ENCODE peak calls at places on chromosome X, in four cellular contexts. One of them, this sample, is unnamed.

GRCh38 chrX:151830911-151831310 is 81.8 kb upstream of the MAGEA4 start:
- DNase-seq in fibroblast of pulmonary artery: peak
- DNase-seq in SW 1271: no peak
- DNase-seq in right cardiac atrium: no peak
- DNase-seq in this sample: peak

GRCh38 chrX:80388206-80388605 is 32.0 kb upstream of the TENT5D start:
- DNase-seq in SW 1271: no peak
- DNase-seq in right cardiac atrium: no peak
- DNase-seq in fibroblast of pulmonary artery: no peak
- DNase-seq in this sample: peak

GRCh38 chrX:153769158-153769864 is 5.3 kb downstream of the PLXNB3 start:
- DNase-seq in fibroblast of pulmonary artery: no peak
- DNase-seq in right cardiac atrium: peak
- DNase-seq in SW 1271: no peak
- DNase-seq in this sample: no peak

GRCh38 chrX:38768079-38768478 is 33.2 kb upstream of the MID1IP1 start:
- DNase-seq in SW 1271: no peak
- DNase-seq in right cardiac atrium: no peak
- DNase-seq in fibroblast of pulmonary artery: peak
- DNase-seq in this sample: peak

GRCh38 chrX:25519258-25519657 is 503.5 kb upstream of the ARX start:
- DNase-seq in fibroblast of pulmonary artery: peak
- DNase-seq in right cardiac atrium: no peak
- DNase-seq in SW 1271: no peak
- DNase-seq in this sample: no peak

GRCh38 chrX:131571348-131571747 is 27.5 kb downstream of the OR13H1 start:
- DNase-seq in right cardiac atrium: no peak
- DNase-seq in fibroblast of pulmonary artery: no peak
- DNase-seq in SW 1271: no peak
- DNase-seq in this sample: no peak

GRCh38 chrX:672931-673330 is 42.3 kb downstream of the SHOX start:
- DNase-seq in right cardiac atrium: no peak
- DNase-seq in SW 1271: no peak
- DNase-seq in fibroblast of pulmonary artery: no peak
- DNase-seq in this sample: no peak

GRCh38 chrX:43973249-43973672 is at the start of gene NDP:
- DNase-seq in right cardiac atrium: no peak
- DNase-seq in SW 1271: no peak
- DNase-seq in fibroblast of pulmonary artery: no peak
- DNase-seq in this sample: no peak

GRCh38 chrX:87571965-87572364 is 54.4 kb downstream of the KLHL4 start:
- DNase-seq in right cardiac atrium: no peak
- DNase-seq in fibroblast of pulmonary artery: peak
- DNase-seq in SW 1271: no peak
- DNase-seq in this sample: peak

GRCh38 chrX:84187501-84188319 is at the start of gene RPS6KA6:
- DNase-seq in fibroblast of pulmonary artery: peak
- DNase-seq in right cardiac atrium: peak
- DNase-seq in SW 1271: no peak
- DNase-seq in this sample: peak